ENCODE peak calls at places on chromosomes 7 and 10, in five cellular contexts. G is GM12865; Z is SW480; N is EL; B is activated naive CD8-positive, alpha-beta T cell treated with anti-CD3 and anti-CD28 coated beads, Interleukin-2, amount 10 ng/mL, durations not matched to agents 7 days and 5 days. I is an unnamed sample.

GRCh38 chr7:79531116-79531515 is 77.6 kb upstream of the MAGI2 start:
- DNase-seq in G (no peak), Z (peak), N (no peak), B (no peak), I (no peak)

GRCh38 chr7:1669954-1670893 is at the start of gene ELFN1:
- DNase-seq in G (no peak), Z (peak), N (no peak), B (peak), I (peak)

GRCh38 chr10:12412671-12413368 is 63.5 kb downstream of the CAMK1D start:
- DNase-seq in G (peak), Z (no peak), N (no peak), B (peak), I (no peak)

GRCh38 chr10:101683226-101683625 is 11.7 kb downstream of the FBXW4 start:
- DNase-seq in G (no peak), Z (no peak), N (peak), B (no peak), I (no peak)

GRCh38 chr7:47988496-47989386 is 9.3 kb upstream of the HUS1 start:
- DNase-seq in G (peak), Z (peak), N (peak), B (no peak), I (peak)

GRCh38 chr7:115864082-115864481 is 166.5 kb downstream of the TFEC start:
- DNase-seq in G (no peak), Z (no peak), N (no peak), B (no peak), I (no peak)

GRCh38 chr7:92134271-92135099 is at the start of gene CYP51A1:
- DNase-seq in G (peak), Z (peak), N (peak), B (peak), I (peak)

GRCh38 chr7:153657182-153657800 is 394.9 kb upstream of the DPP6 start:
- DNase-seq in G (no peak), Z (no peak), N (no peak), B (no peak), I (no peak)

GRCh38 chr10:24207781-24208611 is 942 bp upstream of the KIAA1217 start:
- DNase-seq in G (no peak), Z (peak), N (no peak), B (no peak), I (no peak)

GRCh38 chr10:77732213-77733003 is 94.8 kb upstream of the KCNMA1 start:
- DNase-seq in G (no peak), Z (no peak), N (no peak), B (no peak), I (no peak)

GRCh38 chr7:152000191-152000590 is 25.3 kb upstream of the GALNT11 start:
- DNase-seq in G (no peak), Z (no peak), N (peak), B (no peak), I (no peak)

I was measured in H9.